ENCODE peak calls at places on chromosomes 13 and 19, in five cellular contexts. L is C1 segment of cervical spinal cord, D is amygdala, I is midbrain, B is MV-4-11. J is an unnamed sample.

GRCh38 chr19:10339380-10339960 is at the start of gene ICAM3:
- DNase-seq in D (no peak), B (peak), I (no peak), L (no peak), J (no peak)

GRCh38 chr13:114109646-114110045 is 22.8 kb downstream of the RASA3 start:
- DNase-seq in I (no peak), D (no peak), B (no peak), L (no peak), J (no peak)

GRCh38 chr13:29587645-29588044 is 7.8 kb downstream of the SLC7A1 start:
- DNase-seq in B (no peak), D (no peak), L (no peak), I (no peak), J (peak)

GRCh38 chr13:93151277-93151676 is 75.3 kb upstream of the GPC6 start:
- DNase-seq in B (peak), L (no peak), I (no peak), D (no peak), J (peak)

GRCh38 chr19:48881741-48882657 is 9.8 kb downstream of the PPP1R15A start:
- DNase-seq in I (no peak), D (no peak), L (peak), B (peak), J (no peak)

GRCh38 chr13:112052213-112052612 is 14.7 kb upstream of the SOX1 start:
- DNase-seq in L (no peak), I (no peak), B (no peak), D (no peak), J (no peak)

GRCh38 chr19:12194827-12195500 is 32.1 kb downstream of the ZNF136 start:
- DNase-seq in D (peak), B (no peak), I (peak), L (peak), J (peak)

GRCh38 chr13:98384739-98385138 is 192.2 kb downstream of the STK24 start:
- DNase-seq in D (no peak), L (no peak), B (no peak), I (no peak), J (peak)

GRCh38 chr19:36210497-36210896 is 4.0 kb downstream of the ZNF565 start:
- DNase-seq in I (no peak), L (no peak), B (no peak), D (no peak), J (no peak)

J was measured in stromal cell of bone marrow.